ENCODE peak calls at places on chromosome 16, in six cellular contexts. W is amniotic epithelial cell; X is Kasumi-1; C is activated CD4-positive, CD25-positive, alpha-beta regulatory T cell; N is hepatic stellate cell; E is lung microvascular endothelial cell. Q is an unnamed sample.

GRCh38 chr16:81127051-81127450 is 30.9 kb upstream of the GCSH start:
- DNase-seq in W (peak; percentile 57), X (no peak), C (no peak), N (no peak), E (no peak), Q (no peak)

GRCh38 chr16:77090062-77090461 is 100.9 kb upstream of the MON1B start:
- DNase-seq in W (peak; percentile 95), X (no peak), C (no peak), N (no peak), E (no peak), Q (no peak)

GRCh38 chr16:81170824-81171223 is 67.7 kb upstream of the BCO1 start:
- DNase-seq in W (no peak), X (no peak), C (no peak), N (no peak), E (no peak), Q (no peak)

GRCh38 chr16:82329504-82330192 is 159.6 kb upstream of the MPHOSPH6 start:
- DNase-seq in W (no peak), X (no peak), C (no peak), N (no peak), E (no peak), Q (no peak)

GRCh38 chr16:75476817-75477216 is 12.3 kb upstream of the TMEM170A start:
- DNase-seq in W (no peak), X (no peak), C (no peak), N (no peak), E (no peak), Q (no peak)

GRCh38 chr16:68319185-68319908 is 8.5 kb downstream of the PRMT7 start:
- DNase-seq in W (no peak), X (no peak), C (peak; percentile 11), N (no peak), E (no peak), Q (no peak)

GRCh38 chr16:50267151-50267631 is 840 bp downstream of the ADCY7 start:
- DNase-seq in W (no peak), X (no peak), C (no peak), N (no peak), E (no peak), Q (no peak)

GRCh38 chr16:89425523-89425922 is 64.8 kb downstream of the ANKRD11 start:
- DNase-seq in W (no peak), X (no peak), C (no peak), N (no peak), E (no peak), Q (no peak)

GRCh38 chr16:15650698-15651161 is 685 bp downstream of the NDE1 start:
- DNase-seq in W (peak; percentile 8), X (no peak), C (peak; percentile 7), N (peak; percentile 25), E (peak; percentile 28), Q (peak; percentile 52)

GRCh38 chr16:66359811-66360608 is 6.5 kb upstream of the CDH5 start:
- DNase-seq in W (no peak), X (no peak), C (no peak), N (no peak), E (peak; percentile 96), Q (no peak)

GRCh38 chr16:30535106-30535776 is 583 bp upstream of the ZNF747 start:
- DNase-seq in W (peak; percentile 15), X (no peak), C (no peak), N (no peak), E (peak; percentile 41), Q (no peak)

GRCh38 chr16:85582177-85582888 is 30.8 kb upstream of the GSE1 start:
- DNase-seq in W (no peak), X (no peak), C (no peak), N (no peak), E (no peak), Q (no peak)

GRCh38 chr16:88639231-88640038 is 1.1 kb downstream of the IL17C start:
- DNase-seq in W (no peak), X (no peak), C (no peak), N (peak; percentile 69), E (no peak), Q (no peak)

GRCh38 chr16:75035410-75035968 is 36.7 kb downstream of the ZNRF1 start:
- DNase-seq in W (no peak), X (no peak), C (no peak), N (no peak), E (no peak), Q (no peak)

GRCh38 chr16:85151603-85152413 is 39.5 kb upstream of the CIBAR2 start:
- DNase-seq in W (peak; percentile 75), X (no peak), C (no peak), N (peak; percentile 91), E (peak; percentile 46), Q (no peak)

GRCh38 chr16:65624696-65625095 is 502.8 kb upstream of the CDH11 start:
- DNase-seq in W (peak; percentile 95), X (no peak), C (no peak), N (no peak), E (no peak), Q (no peak)

GRCh38 chr16:83113317-83113716 is 486.5 kb downstream of the CDH13 start:
- DNase-seq in W (no peak), X (no peak), C (no peak), N (peak; percentile 22), E (peak; percentile 61), Q (peak; percentile 47)

GRCh38 chr16:58063377-58064076 is 38.0 kb downstream of the MMP15 start:
- DNase-seq in W (no peak), X (no peak), C (no peak), N (no peak), E (no peak), Q (no peak)

GRCh38 chr16:21663889-21664647 is at the start of gene OTOA:
- DNase-seq in W (no peak), X (no peak), C (no peak), N (peak; percentile 15), E (no peak), Q (no peak)

GRCh38 chr16:71658771-71659170 is 32.8 kb downstream of the MARVELD3 start:
- DNase-seq in W (no peak), X (no peak), C (no peak), N (no peak), E (no peak), Q (no peak)

GRCh38 chr16:4868573-4868972 is 21.3 kb downstream of the UBN1 start:
- DNase-seq in W (no peak), X (no peak), C (no peak), N (no peak), E (no peak), Q (no peak)

GRCh38 chr16:86374603-86375002 is 135.7 kb upstream of the FOXF1 start:
- DNase-seq in W (no peak), X (no peak), C (no peak), N (no peak), E (no peak), Q (no peak)

GRCh38 chr16:2165861-2166260 is 10.3 kb downstream of the TRAF7 start:
- DNase-seq in W (no peak), X (no peak), C (no peak), N (no peak), E (no peak), Q (no peak)

GRCh38 chr16:75494696-75495601 is at the start of gene CHST6:
- DNase-seq in W (no peak), X (no peak), C (no peak), N (no peak), E (peak; percentile 16), Q (no peak)

GRCh38 chr16:4675864-4676786 is 17.2 kb upstream of the NUDT16L1 start:
- DNase-seq in W (no peak), X (no peak), C (no peak), N (no peak), E (no peak), Q (no peak)

GRCh38 chr16:4744758-4745569 is 10.6 kb downstream of the DNAAF8 start:
- DNase-seq in W (no peak), X (no peak), C (no peak), N (no peak), E (no peak), Q (no peak)

Q was measured in RKO.